ENCODE peak calls at places on chromosome 3, in five cellular contexts. M, F, N, X and K are unnamed samples.

GRCh38 chr3:149277338-149277813 is 55.7 kb upstream of the CP start:
- DNase-seq in M (peak; percentile 81), X (no peak), N (peak; percentile 14), F (no peak), K (no peak)

GRCh38 chr3:127339943-127340861 is 52.4 kb upstream of the PRR20G start:
- DNase-seq in M (no peak), X (no peak), F (no peak), N (no peak), K (no peak)

GRCh38 chr3:11601446-11602241 is 42.1 kb downstream of the VGLL4 start:
- DNase-seq in M (no peak), F (no peak), N (no peak), X (peak; percentile 15), K (no peak)

GRCh38 chr3:39651993-39652739 is 157.2 kb upstream of the MYRIP start:
- DNase-seq in F (peak; percentile 73), M (no peak), X (no peak), N (no peak), K (no peak)

GRCh38 chr3:134106580-134106979 is 76.9 kb upstream of the SLCO2A1 start:
- DNase-seq in M (no peak), N (no peak), F (peak; percentile 34), X (no peak), K (no peak)

GRCh38 chr3:50675179-50676030 is 678 bp downstream of the DOCK3 start:
- DNase-seq in N (peak; percentile 37), M (no peak), X (peak; percentile 78), F (peak; percentile 56), K (peak; percentile 77)

GRCh38 chr3:64505419-64505818 is 182.4 kb downstream of the ADAMTS9 start:
- DNase-seq in M (no peak), X (no peak), N (no peak), F (no peak), K (no peak)

GRCh38 chr3:185722920-185723319 is 101.9 kb downstream of the IGF2BP2 start:
- DNase-seq in N (no peak), F (no peak), M (no peak), X (no peak), K (no peak)

GRCh38 chr3:187708696-187709095 is 6.3 kb upstream of the RTP2 start:
- DNase-seq in M (no peak), N (no peak), X (no peak), F (no peak), K (no peak)

GRCh38 chr3:134059680-134060560 is 30.2 kb upstream of the SLCO2A1 start:
- DNase-seq in X (no peak), M (no peak), F (no peak), N (no peak), K (no peak)

GRCh38 chr3:39208463-39209055 is 16.2 kb upstream of the XIRP1 start:
- DNase-seq in X (peak; percentile 57), N (peak; percentile 26), M (peak; percentile 46), F (peak; percentile 69), K (peak; percentile 26)

GRCh38 chr3:123424999-123425386 is 23.9 kb downstream of the ADCY5 start:
- DNase-seq in F (no peak), N (no peak), M (no peak), X (no peak), K (no peak)

GRCh38 chr3:32419766-32420137 is 28.1 kb downstream of the CMTM7 start:
- DNase-seq in M (no peak), X (no peak), F (no peak), N (no peak), K (no peak)

GRCh38 chr3:149559525-149559924 is 85.0 kb downstream of the TM4SF4 start:
- DNase-seq in X (no peak), M (no peak), N (no peak), F (no peak), K (no peak)

GRCh38 chr3:171283248-171284222 is 176.7 kb downstream of the TNIK start:
- DNase-seq in X (no peak), M (no peak), N (no peak), F (peak; percentile 19), K (peak; percentile 41)

GRCh38 chr3:52077900-52078299 is 21.5 kb upstream of the DUSP7 start:
- DNase-seq in X (no peak), N (no peak), M (no peak), F (no peak), K (no peak)

GRCh38 chr3:81742581-81742980 is 18.9 kb downstream of the GBE1 start:
- DNase-seq in X (no peak), F (no peak), M (no peak), N (no peak), K (no peak)

GRCh38 chr3:126573492-126574117 is 14.9 kb upstream of the C3orf22 start:
- DNase-seq in X (no peak), N (no peak), M (no peak), F (no peak), K (no peak)

GRCh38 chr3:137105277-137105977 is 147.6 kb downstream of the IL20RB start:
- DNase-seq in N (no peak), M (peak; percentile 58), X (no peak), F (peak; percentile 31), K (no peak)

GRCh38 chr3:115713247-115713646 is 89.9 kb downstream of the GAP43 start:
- DNase-seq in M (no peak), N (no peak), X (no peak), F (peak; percentile 82), K (no peak)

GRCh38 chr3:158395421-158395820 is 175.6 kb upstream of the MLF1 start:
- DNase-seq in X (no peak), F (no peak), M (peak; percentile 22), N (no peak), K (no peak)

GRCh38 chr3:186025161-186025560 is 83.7 kb downstream of the ETV5 start:
- DNase-seq in N (no peak), F (no peak), X (peak; percentile 60), M (peak; percentile 67), K (no peak)

GRCh38 chr3:15367059-15367458 is 34.7 kb upstream of the SH3BP5 start:
- DNase-seq in N (no peak), X (no peak), F (no peak), M (peak; percentile 64), K (no peak)

GRCh38 chr3:61371123-61371522 is 119.9 kb upstream of the FHIT start:
- DNase-seq in M (peak; percentile 1), X (peak; percentile 32), N (no peak), F (peak; percentile 15), K (no peak)

GRCh38 chr3:196639517-196640500 is at the start of gene NRROS:
- DNase-seq in N (peak; percentile 64), X (peak; percentile 80), M (peak; percentile 65), F (peak; percentile 53), K (peak; percentile 46)

GRCh38 chr3:15983232-15983631 is 185.5 kb upstream of the ANKRD28 start:
- DNase-seq in M (peak; percentile 85), F (no peak), N (no peak), X (no peak), K (peak; percentile 40)

GRCh38 chr3:117920240-117920923 is 1114.3 kb downstream of the IGSF11 start:
- DNase-seq in M (no peak), X (no peak), N (no peak), F (no peak), K (no peak)

GRCh38 chr3:160331127-160331937 is 67.7 kb downstream of the IFT80 start:
- DNase-seq in N (no peak), X (no peak), F (no peak), M (peak; percentile 83), K (no peak)

GRCh38 chr3:146131616-146132410 is 29.2 kb downstream of the PLOD2 start:
- DNase-seq in F (no peak), N (no peak), X (no peak), M (peak; percentile 95), K (no peak)